ENCODE peak calls at places on chromosomes 4 and X, in seven cellular contexts. Z is transverse colon, E is sigmoid colon, V is endothelial cell, D is brain microvascular endothelial cell, U is GM23338, K is AG09309. O is an unnamed sample.

GRCh38 chrX:32673193-32673592 is 538.2 kb downstream of the DMD start:
- DNase-seq in Z (no peak), E (no peak), V (no peak), D (peak), U (peak), K (no peak), O (peak)

GRCh38 chrX:84932814-84933213 is 70.9 kb upstream of the APOOL start:
- DNase-seq in Z (no peak), E (no peak), V (no peak), D (no peak), U (no peak), K (no peak), O (no peak)

GRCh38 chr4:6464842-6465588 is 7.4 kb downstream of the PPP2R2C start:
- DNase-seq in Z (peak), E (peak), V (no peak), D (no peak), U (peak), K (no peak), O (peak)

GRCh38 chr4:108512615-108513505 is 107.5 kb upstream of the RPL34 start:
- DNase-seq in Z (no peak), E (no peak), V (peak), D (peak), U (peak), K (peak), O (peak)

GRCh38 chrX:115226929-115227328 is 7.0 kb downstream of the LRCH2 start:
- DNase-seq in Z (no peak), E (no peak), V (peak), D (peak), U (peak), K (peak), O (peak)

GRCh38 chr4:145870155-145871020 is 68.2 kb downstream of the ZNF827 start:
- DNase-seq in Z (no peak), E (no peak), V (no peak), D (no peak), U (no peak), K (no peak), O (no peak)

GRCh38 chr4:2172161-2172560 is 69.8 kb downstream of the HAUS3 start:
- DNase-seq in Z (no peak), E (no peak), V (no peak), D (no peak), U (no peak), K (no peak), O (no peak)

GRCh38 chrX:40173662-40174593 is 76.2 kb upstream of the BCOR start:
- DNase-seq in Z (peak), E (peak), V (peak), D (no peak), U (peak), K (no peak), O (no peak)

GRCh38 chr4:74659576-74660411 is 134.5 kb downstream of the BTC start:
- DNase-seq in Z (peak), E (no peak), V (no peak), D (peak), U (no peak), K (peak), O (peak)

GRCh38 chr4:10582059-10582686 is 102.4 kb downstream of the CLNK start:
- DNase-seq in Z (peak), E (no peak), V (peak), D (peak), U (peak), K (peak), O (peak)

GRCh38 chr4:109977854-109978501 is 65.3 kb downstream of the EGF start:
- DNase-seq in Z (no peak), E (no peak), V (no peak), D (peak), U (peak), K (peak), O (peak)

GRCh38 chr4:129254126-129254525 is 158.2 kb downstream of the C4orf33 start:
- DNase-seq in Z (no peak), E (no peak), V (no peak), D (peak), U (no peak), K (no peak), O (no peak)

GRCh38 chr4:35315419-35315818 is 928.9 kb downstream of the ARAP2 start:
- DNase-seq in Z (no peak), E (no peak), V (no peak), D (no peak), U (no peak), K (no peak), O (no peak)

GRCh38 chrX:16666541-16666940 is 16.6 kb downstream of the S100G start:
- DNase-seq in Z (no peak), E (no peak), V (no peak), D (peak), U (no peak), K (no peak), O (peak)

GRCh38 chr4:15729910-15730533 is 27.2 kb downstream of the BST1 start:
- DNase-seq in Z (no peak), E (no peak), V (no peak), D (peak), U (peak), K (no peak), O (peak)

GRCh38 chr4:156560701-156561100 is 410.9 kb downstream of the PDGFC start:
- DNase-seq in Z (no peak), E (no peak), V (no peak), D (peak), U (no peak), K (no peak), O (peak)

GRCh38 chrX:83022020-83022419 is 486.1 kb upstream of the POU3F4 start:
- DNase-seq in Z (no peak), E (no peak), V (no peak), D (no peak), U (no peak), K (no peak), O (no peak)

GRCh38 chr4:158722291-158722916 is 792 bp downstream of the PPID start:
- DNase-seq in Z (no peak), E (no peak), V (no peak), D (peak), U (peak), K (no peak), O (peak)

GRCh38 chr4:65791111-65791806 is 121.0 kb upstream of the EPHA5 start:
- DNase-seq in Z (no peak), E (no peak), V (no peak), D (peak), U (no peak), K (no peak), O (peak)

GRCh38 chrX:10119399-10119990 is 37.3 kb upstream of the CLCN4 start:
- DNase-seq in Z (peak), E (peak), V (peak), D (peak), U (peak), K (peak), O (peak)

GRCh38 chr4:8427262-8427661 is 13.3 kb downstream of the ACOX3 start:
- DNase-seq in Z (no peak), E (no peak), V (no peak), D (no peak), U (no peak), K (no peak), O (no peak)

GRCh38 chr4:71429962-71430361 is 91.1 kb downstream of the SLC4A4 start:
- DNase-seq in Z (no peak), E (no peak), V (no peak), D (no peak), U (no peak), K (no peak), O (no peak)
- TF ChIP-seq CTCF in Z (no peak), E (no peak), V (no peak), D (no peak), U (no peak), K (no peak), O (no peak)

DNA sequence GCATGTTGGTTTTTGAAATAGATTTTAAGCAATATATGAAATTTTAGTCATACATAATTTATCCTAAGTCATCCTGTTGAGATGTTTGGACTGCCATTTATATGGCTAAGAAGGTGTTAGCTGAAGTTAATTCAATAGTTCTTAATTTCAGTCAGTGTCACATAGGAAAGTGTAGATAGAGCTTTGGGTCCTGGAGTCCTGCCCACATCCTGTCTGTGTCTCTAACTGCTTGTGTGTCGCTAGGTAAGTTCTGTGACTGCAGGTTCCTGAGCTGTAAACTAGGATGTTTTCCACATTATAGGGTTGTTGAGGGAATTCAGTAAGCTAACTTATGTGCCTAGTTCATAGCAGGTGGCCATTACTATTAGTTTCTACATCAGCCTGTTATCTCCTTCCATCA is 20.7 kb downstream of the OFD1 start:
- DNase-seq in Z (no peak), E (no peak), V (no peak), D (no peak), U (no peak), K (no peak), O (no peak)
- TF ChIP-seq CTCF in Z (no peak), E (no peak), V (no peak), D (no peak), U (no peak), K (no peak), O (no peak)

DNA sequence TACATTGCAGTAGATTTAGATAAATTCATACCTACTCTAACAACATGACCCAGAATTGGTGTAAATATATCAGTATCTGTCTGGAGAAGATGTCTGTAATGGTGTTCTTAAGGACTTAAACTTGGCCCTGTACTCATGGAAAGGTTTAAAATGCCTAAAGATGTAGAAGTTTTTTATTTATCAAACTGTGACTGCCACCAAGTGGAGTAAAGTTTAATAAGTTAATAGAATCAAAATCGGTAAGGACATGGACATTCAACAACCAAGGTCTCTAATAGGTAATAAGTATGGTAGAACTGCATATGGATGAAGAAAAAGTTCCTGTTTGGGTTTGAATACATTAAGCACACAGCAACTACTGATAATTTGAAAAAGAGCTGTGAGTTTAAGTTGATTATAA is 474.0 kb upstream of the NDST3 start:
- DNase-seq in Z (no peak), E (no peak), V (no peak), D (no peak), U (peak), K (no peak), O (peak)
- TF ChIP-seq CTCF in Z (no peak), E (no peak), V (no peak), D (no peak), U (peak), K (no peak), O (no peak)

GRCh38 chr4:66972087-66972486 is 573.2 kb downstream of the CENPC start:
- DNase-seq in Z (no peak), E (no peak), V (no peak), D (no peak), U (peak), K (no peak), O (no peak)
- TF ChIP-seq CTCF in Z (no peak), E (no peak), V (no peak), D (no peak), U (peak), K (no peak), O (no peak)

DNA sequence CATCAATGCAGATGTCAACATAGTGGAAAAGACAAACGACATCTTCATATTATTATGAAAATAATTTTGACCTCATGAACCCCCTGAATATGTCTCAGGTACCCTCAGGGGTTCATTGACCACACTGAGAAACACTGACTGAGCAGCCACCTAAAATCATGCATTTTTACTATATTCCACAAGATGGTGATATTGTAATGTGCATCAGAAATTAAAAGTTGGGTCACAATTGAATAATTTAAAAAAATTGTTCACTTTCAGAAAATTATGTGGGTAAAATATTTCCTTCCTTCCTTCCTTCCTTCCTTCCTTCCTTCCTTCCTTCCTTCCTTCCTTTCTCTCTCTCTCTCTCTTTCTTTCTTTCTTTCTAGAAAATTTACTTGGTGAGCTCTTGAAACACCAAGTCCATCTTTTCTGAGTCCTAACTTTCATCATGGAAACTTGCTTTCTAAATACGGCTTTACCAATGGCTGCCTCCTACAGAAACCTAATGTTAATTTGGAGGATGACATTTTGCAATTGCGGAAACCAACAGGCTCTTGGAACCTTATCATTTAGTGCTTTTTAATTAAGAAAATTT is 103.6 kb downstream of the RTL3 start:
- DNase-seq in Z (no peak), E (no peak), V (no peak), D (no peak), U (no peak), K (no peak), O (peak)
- TF ChIP-seq CTCF in Z (peak), E (no peak), V (no peak), D (peak), U (no peak), K (peak), O (peak)

GRCh38 chrX:125620715-125621587 is 301.3 kb downstream of the TEX13C start:
- DNase-seq in Z (no peak), E (no peak), V (no peak), D (no peak), U (no peak), K (no peak), O (no peak)
- TF ChIP-seq CTCF in Z (no peak), E (no peak), V (no peak), D (no peak), U (no peak), K (no peak), O (no peak)

GRCh38 chrX:153728095-153728494 is 3.4 kb downstream of the ABCD1 start:
- DNase-seq in Z (no peak), E (no peak), V (no peak), D (no peak), U (peak), K (no peak), O (no peak)
- TF ChIP-seq CTCF in Z (no peak), E (no peak), V (no peak), D (no peak), U (no peak), K (no peak), O (no peak)

GRCh38 chr4:52670121-52670520 is 11.0 kb upstream of the USP46 start:
- DNase-seq in Z (no peak), E (no peak), V (no peak), D (no peak), U (no peak), K (no peak), O (no peak)

GRCh38 chr4:52665592-52665991 is 6.5 kb upstream of the USP46 start:
- DNase-seq in Z (no peak), E (no peak), V (no peak), D (no peak), U (peak), K (no peak), O (no peak)

GRCh38 chr4:52670739-52671138 is 11.6 kb upstream of the USP46 start:
- DNase-seq in Z (no peak), E (no peak), V (no peak), D (no peak), U (no peak), K (no peak), O (no peak)
- TF ChIP-seq CTCF in Z (no peak), E (no peak), V (no peak), D (peak), U (peak), K (peak), O (peak)

GRCh38 chr4:139768366-139768765 is 102.7 kb downstream of the MGST2 start:
- DNase-seq in Z (no peak), E (no peak), V (no peak), D (no peak), U (no peak), K (no peak), O (no peak)

GRCh38 chr4:139767585-139767984 is 102.0 kb downstream of the MGST2 start:
- DNase-seq in Z (no peak), E (no peak), V (no peak), D (no peak), U (no peak), K (no peak), O (no peak)

GRCh38 chr4:139769355-139769754 is 103.7 kb downstream of the MGST2 start:
- DNase-seq in Z (no peak), E (no peak), V (no peak), D (no peak), U (no peak), K (no peak), O (no peak)

GRCh38 chr4:139770361-139770760 is 104.7 kb downstream of the MGST2 start:
- DNase-seq in Z (no peak), E (no peak), V (no peak), D (no peak), U (no peak), K (no peak), O (no peak)

DNA sequence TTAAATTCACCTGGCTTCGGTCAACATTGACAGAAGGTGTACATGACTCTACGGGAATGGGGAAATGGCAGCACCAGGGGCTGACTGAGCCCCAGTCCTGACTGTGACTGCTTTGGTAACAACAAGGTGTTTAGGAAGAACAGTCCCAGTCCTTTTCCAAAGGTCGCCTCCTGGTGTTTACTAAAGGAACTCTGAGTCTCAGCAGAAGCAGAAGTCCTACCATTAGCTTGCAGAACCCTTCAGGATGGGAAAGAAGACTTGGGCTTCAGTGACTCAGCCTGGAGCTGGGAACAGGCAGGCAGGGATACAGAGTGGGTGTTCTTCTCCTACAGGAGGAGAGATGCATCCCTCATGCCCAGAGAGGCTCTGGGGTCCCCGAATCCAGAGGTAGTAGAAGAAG is 103.3 kb downstream of the MGST2 start:
- DNase-seq in Z (no peak), E (no peak), V (no peak), D (no peak), U (peak), K (no peak), O (peak)
- TF ChIP-seq CTCF in Z (no peak), E (no peak), V (peak), D (peak), U (peak), K (peak), O (peak)

O was measured in fibroblast of mammary gland.